ENCODE peak calls at places on chromosomes 16 and 17, in five cellular contexts. H, N, P, R and K are unnamed samples.

GRCh38 chr17:40542562-40543411 is 22.5 kb downstream of the CCR7 start:
- DNase-seq in H (peak), N (no peak), P (peak), R (no peak), K (peak)

GRCh38 chr17:56136316-56136715 is 17.0 kb upstream of the ANKFN1 start:
- DNase-seq in H (no peak), N (no peak), P (no peak), R (no peak), K (no peak)

GRCh38 chr17:55416470-55417052 is 5.1 kb downstream of the MMD start:
- DNase-seq in H (no peak), N (no peak), P (peak), R (no peak), K (no peak)

GRCh38 chr17:73096866-73097265 is 4.4 kb upstream of the SLC39A11 start:
- DNase-seq in H (peak), N (no peak), P (peak), R (no peak), K (no peak)

GRCh38 chr17:42072323-42073187 is 22.2 kb upstream of the C17orf113 start:
- DNase-seq in H (no peak), N (no peak), P (peak), R (no peak), K (no peak)

GRCh38 chr16:728131-728889 is 1.4 kb downstream of the HAGHL start:
- DNase-seq in H (peak), N (peak), P (peak), R (peak), K (peak)

GRCh38 chr17:14923981-14924380 is 341.1 kb downstream of the PMP22 start:
- DNase-seq in H (no peak), N (no peak), P (peak), R (no peak), K (no peak)

GRCh38 chr17:12296120-12296727 is 275.5 kb downstream of the MAP2K4 start:
- DNase-seq in H (no peak), N (no peak), P (peak), R (peak), K (no peak)

GRCh38 chr16:48081656-48082055 is 74.1 kb downstream of the ABCC12 start:
- DNase-seq in H (no peak), N (no peak), P (peak), R (no peak), K (no peak)

GRCh38 chr17:33832295-33832694 is 422.8 kb upstream of the CCL2 start:
- DNase-seq in H (no peak), N (no peak), P (no peak), R (no peak), K (no peak)

GRCh38 chr17:7097940-7098339 is 16.7 kb downstream of the ASGR2 start:
- DNase-seq in H (no peak), N (no peak), P (peak), R (no peak), K (no peak)

GRCh38 chr16:10918294-10919002 is 23.8 kb downstream of the DEXI start:
- DNase-seq in H (peak), N (peak), P (peak), R (peak), K (peak)

GRCh38 chr17:42016411-42016831 is 818 bp downstream of the DNAJC7 start:
- DNase-seq in H (no peak), N (peak), P (peak), R (no peak), K (no peak)

GRCh38 chr17:35299108-35299507 is 56.2 kb downstream of the SLFN5 start:
- DNase-seq in H (no peak), N (peak), P (no peak), R (no peak), K (no peak)

GRCh38 chr17:43702636-43703035 is 40.9 kb upstream of the MEOX1 start:
- DNase-seq in H (no peak), N (no peak), P (peak), R (no peak), K (no peak)

GRCh38 chr16:30902070-30902972 is 5.9 kb downstream of the CTF1 start:
- DNase-seq in H (no peak), N (peak), P (peak), R (peak), K (peak)

GRCh38 chr17:57091186-57091618 is 6.2 kb downstream of the AKAP1 start:
- DNase-seq in H (no peak), N (no peak), P (no peak), R (no peak), K (no peak)

GRCh38 chr17:77591231-77591785 is 367.2 kb upstream of the TNRC6C start:
- DNase-seq in H (peak), N (peak), P (no peak), R (no peak), K (peak)

GRCh38 chr17:64306850-64307463 is 43.9 kb upstream of the TEX2 start:
- DNase-seq in H (peak), N (peak), P (peak), R (no peak), K (peak)

GRCh38 chr16:82753821-82754220 is 127.1 kb downstream of the CDH13 start:
- DNase-seq in H (no peak), N (no peak), P (peak), R (no peak), K (no peak)

GRCh38 chr16:12271006-12271405 is 294.5 kb downstream of the SNX29 start:
- DNase-seq in H (no peak), N (peak), P (peak), R (no peak), K (no peak)

GRCh38 chr16:30761427-30761927 is 385 bp downstream of the CFAP119 start:
- DNase-seq in H (no peak), N (no peak), P (peak), R (peak), K (peak)

GRCh38 chr16:47311738-47312505 is 148.9 kb downstream of the ITFG1 start:
- DNase-seq in H (no peak), N (peak), P (peak), R (no peak), K (no peak)

GRCh38 chr16:57614546-57615343 is 13.7 kb upstream of the ADGRG1 start:
- DNase-seq in H (peak), N (no peak), P (no peak), R (no peak), K (no peak)

GRCh38 chr16:2497116-2497630 is 16.6 kb upstream of the ATP6V0C start:
- DNase-seq in H (no peak), N (no peak), P (peak), R (no peak), K (no peak)

GRCh38 chr16:73187163-73187562 is 139.2 kb upstream of the ZFHX3 start:
- DNase-seq in H (no peak), N (no peak), P (no peak), R (no peak), K (no peak)

GRCh38 chr16:48812856-48813255 is 202.9 kb upstream of the N4BP1 start:
- DNase-seq in H (peak), N (no peak), P (no peak), R (no peak), K (no peak)

GRCh38 chr16:67847064-67847861 is at the start of gene CENPT:
- DNase-seq in H (peak), N (peak), P (peak), R (no peak), K (peak)

GRCh38 chr17:21843318-21843865 is 151.1 kb downstream of the KCNJ18 start:
- DNase-seq in H (no peak), N (no peak), P (no peak), R (no peak), K (no peak)

GRCh38 chr17:74777884-74778490 is 1.8 kb upstream of the NAT9 start:
- DNase-seq in H (no peak), N (no peak), P (no peak), R (no peak), K (no peak)

GRCh38 chr17:51819341-51819740 is 339.2 kb downstream of the CA10 start:
- DNase-seq in H (no peak), N (no peak), P (no peak), R (no peak), K (no peak)
- H3K4me3 ChIP-seq in H (no peak), N (no peak), P (no peak), R (no peak), K (no peak)

DNA sequence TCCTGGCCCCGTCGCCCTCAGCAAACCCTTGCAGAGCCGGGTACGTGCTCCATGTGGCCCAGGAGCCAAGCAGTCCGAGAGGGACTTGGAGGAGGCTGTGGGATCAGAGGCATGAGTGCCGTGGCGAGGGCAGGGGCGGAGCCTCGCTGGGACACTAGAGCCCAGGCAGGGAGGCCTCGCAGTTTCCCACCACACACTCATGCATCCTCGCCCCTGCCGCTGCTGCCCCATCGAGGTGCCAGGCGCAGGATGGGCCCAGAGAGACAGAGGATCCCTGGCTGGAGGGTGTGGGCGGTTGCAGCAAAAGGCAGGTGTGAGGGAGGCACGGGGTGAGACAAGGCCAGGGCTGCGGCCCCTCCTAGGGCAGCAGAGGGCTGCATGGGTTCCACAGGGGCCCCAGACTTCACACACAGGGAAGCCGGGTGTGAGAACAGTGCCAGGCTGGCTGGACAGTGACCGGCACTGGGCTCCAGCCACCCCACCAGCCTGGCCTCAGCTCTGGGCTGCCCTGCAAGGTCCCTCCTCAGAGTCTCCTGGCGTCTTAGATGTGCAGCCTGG is 7.7 kb downstream of the BCAR1 start:
- DNase-seq in H (no peak), N (no peak), P (no peak), R (no peak), K (no peak)
- H3K4me3 ChIP-seq in H (no peak), N (no peak), P (no peak), R (no peak), K (no peak)

DNA sequence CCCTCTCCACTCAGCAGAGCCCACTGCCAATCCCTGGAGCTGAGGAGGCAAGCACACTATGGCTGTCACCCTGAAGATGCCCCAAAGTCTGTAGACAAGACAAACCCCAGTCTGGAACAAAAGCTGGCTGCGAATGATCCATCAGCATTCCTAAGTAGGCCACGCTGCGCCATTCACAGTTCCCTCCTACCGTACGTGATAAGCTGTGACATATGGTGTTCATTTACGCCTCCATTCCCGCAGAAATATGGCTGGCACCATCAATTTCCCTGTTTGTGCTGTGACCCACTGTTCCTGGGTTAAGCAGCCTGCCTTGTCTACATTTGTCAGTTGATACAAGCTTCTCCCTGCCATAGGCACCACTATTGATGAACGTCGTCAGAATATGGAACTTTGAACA is 294.9 kb downstream of the TMEM114 start:
- DNase-seq in H (no peak), N (no peak), P (no peak), R (no peak), K (no peak)
- H3K4me3 ChIP-seq in H (no peak), N (no peak), P (no peak), R (no peak), K (no peak)

DNA sequence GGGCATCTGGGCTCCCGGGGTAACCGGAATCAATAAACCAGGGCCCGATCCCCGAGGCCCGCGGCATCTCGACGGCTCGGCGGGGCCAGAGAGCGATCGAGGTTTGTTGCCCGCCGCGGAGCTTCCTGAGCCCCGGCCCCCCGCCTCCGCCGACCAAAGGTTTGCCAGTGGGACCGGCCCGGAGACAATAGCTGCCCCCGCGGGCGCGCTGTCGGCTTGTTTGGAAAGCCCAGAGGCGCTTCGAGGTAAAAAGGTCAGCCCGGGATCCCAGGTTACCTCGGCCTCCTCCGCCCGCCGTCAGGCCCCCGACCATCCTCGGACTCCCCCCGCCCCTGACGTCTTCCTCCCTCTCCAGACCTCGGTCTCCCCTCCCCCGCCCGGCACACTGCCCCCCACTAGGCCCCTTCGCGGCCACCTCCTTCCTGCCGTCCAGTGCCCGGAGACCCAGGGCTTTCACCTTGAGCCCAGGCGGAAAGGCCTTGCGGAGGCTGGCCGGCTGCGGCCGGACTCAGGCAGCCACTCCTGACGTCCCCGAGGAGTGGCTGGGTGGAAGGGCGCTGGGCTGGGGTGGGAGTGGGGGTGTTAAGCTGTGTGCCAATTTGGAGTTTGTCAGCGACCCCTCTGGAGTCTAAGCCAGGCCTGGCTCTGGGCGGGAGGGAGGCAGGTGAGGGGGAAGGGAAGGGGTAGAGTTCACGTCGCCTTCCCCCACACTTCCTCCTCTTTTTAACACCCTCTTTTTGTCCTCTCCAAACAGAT is 3.6 kb downstream of the HOXB1 start:
- DNase-seq in H (no peak), N (no peak), P (no peak), R (no peak), K (no peak)
- H3K4me3 ChIP-seq in H (no peak), N (no peak), P (no peak), R (no peak), K (no peak)

GRCh38 chr17:17722906-17723353 is 41.7 kb downstream of the RAI1 start:
- DNase-seq in H (no peak), N (no peak), P (no peak), R (no peak), K (no peak)
- H3K4me3 ChIP-seq in H (no peak), N (no peak), P (peak), R (peak), K (peak)

GRCh38 chr17:29709861-29710849 is 87.4 kb upstream of the CORO6 start:
- DNase-seq in H (no peak), N (no peak), P (peak), R (no peak), K (no peak)
- H3K4me3 ChIP-seq in H (no peak), N (no peak), P (peak), R (no peak), K (no peak)

DNA sequence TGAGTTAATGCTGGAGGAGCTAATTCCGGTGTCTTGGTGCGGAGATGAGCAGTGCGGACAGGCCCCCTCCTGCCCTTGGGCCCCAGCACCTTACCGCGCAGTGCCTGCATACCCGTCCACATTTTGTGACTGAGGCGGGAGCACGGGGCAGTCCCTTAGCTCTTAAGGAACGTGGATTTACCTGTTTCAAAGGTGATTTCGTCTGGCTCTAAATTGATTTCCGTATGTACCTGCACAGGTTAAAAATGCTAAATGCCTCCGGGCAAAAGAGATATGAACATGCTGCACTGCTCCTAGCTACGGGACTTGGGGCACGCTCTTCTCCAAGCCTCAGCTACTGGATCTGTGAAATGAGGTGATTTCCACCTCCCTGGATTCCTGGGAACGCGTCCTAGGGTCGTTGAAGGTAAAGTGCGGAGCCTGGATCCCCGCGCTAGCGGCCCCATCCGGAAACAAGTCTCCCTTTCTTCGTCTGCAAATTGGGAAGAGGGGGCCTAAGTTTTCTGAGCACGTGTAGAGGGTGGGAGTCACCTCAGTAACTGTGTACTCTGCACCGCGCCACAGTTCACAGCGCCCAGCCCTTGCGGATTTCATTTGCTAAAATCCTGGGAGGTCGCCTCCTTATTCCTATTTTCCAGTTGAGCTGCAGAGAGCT is 669 bp upstream of the CRISPLD2 start:
- DNase-seq in H (no peak), N (no peak), P (no peak), R (no peak), K (no peak)
- H3K4me3 ChIP-seq in H (no peak), N (no peak), P (peak), R (no peak), K (peak)

GRCh38 chr16:71359431-71359830 is 908 bp downstream of the CALB2 start:
- DNase-seq in H (no peak), N (no peak), P (peak), R (no peak), K (no peak)

GRCh38 chr16:71356051-71356740 is 2.3 kb upstream of the CALB2 start:
- DNase-seq in H (peak), N (no peak), P (no peak), R (no peak), K (no peak)

GRCh38 chr16:71357681-71358080 is 842 bp upstream of the CALB2 start:
- DNase-seq in H (no peak), N (no peak), P (peak), R (no peak), K (no peak)

GRCh38 chr16:71360378-71360777 is 1.9 kb downstream of the CALB2 start:
- DNase-seq in H (no peak), N (no peak), P (peak), R (no peak), K (no peak)

GRCh38 chr16:71358464-71359031 is at the start of gene CALB2:
- DNase-seq in H (peak), N (peak), P (peak), R (peak), K (peak)
- H3K4me3 ChIP-seq in H (no peak), N (no peak), P (peak), R (no peak), K (peak)

GRCh38 chr17:76585048-76585648 is 512 bp downstream of the ST6GALNAC2 start:
- DNase-seq in H (no peak), N (peak), P (peak), R (no peak), K (peak)

GRCh38 chr17:76584427-76585047 is 1.1 kb downstream of the ST6GALNAC2 start:
- DNase-seq in H (no peak), N (no peak), P (no peak), R (no peak), K (no peak)

GRCh38 chr17:76588182-76588581 is 2.5 kb upstream of the ST6GALNAC2 start:
- DNase-seq in H (no peak), N (no peak), P (no peak), R (no peak), K (no peak)

GRCh38 chr17:76586741-76587487 is 1.3 kb upstream of the ST6GALNAC2 start:
- DNase-seq in H (peak), N (no peak), P (no peak), R (no peak), K (no peak)

DNA sequence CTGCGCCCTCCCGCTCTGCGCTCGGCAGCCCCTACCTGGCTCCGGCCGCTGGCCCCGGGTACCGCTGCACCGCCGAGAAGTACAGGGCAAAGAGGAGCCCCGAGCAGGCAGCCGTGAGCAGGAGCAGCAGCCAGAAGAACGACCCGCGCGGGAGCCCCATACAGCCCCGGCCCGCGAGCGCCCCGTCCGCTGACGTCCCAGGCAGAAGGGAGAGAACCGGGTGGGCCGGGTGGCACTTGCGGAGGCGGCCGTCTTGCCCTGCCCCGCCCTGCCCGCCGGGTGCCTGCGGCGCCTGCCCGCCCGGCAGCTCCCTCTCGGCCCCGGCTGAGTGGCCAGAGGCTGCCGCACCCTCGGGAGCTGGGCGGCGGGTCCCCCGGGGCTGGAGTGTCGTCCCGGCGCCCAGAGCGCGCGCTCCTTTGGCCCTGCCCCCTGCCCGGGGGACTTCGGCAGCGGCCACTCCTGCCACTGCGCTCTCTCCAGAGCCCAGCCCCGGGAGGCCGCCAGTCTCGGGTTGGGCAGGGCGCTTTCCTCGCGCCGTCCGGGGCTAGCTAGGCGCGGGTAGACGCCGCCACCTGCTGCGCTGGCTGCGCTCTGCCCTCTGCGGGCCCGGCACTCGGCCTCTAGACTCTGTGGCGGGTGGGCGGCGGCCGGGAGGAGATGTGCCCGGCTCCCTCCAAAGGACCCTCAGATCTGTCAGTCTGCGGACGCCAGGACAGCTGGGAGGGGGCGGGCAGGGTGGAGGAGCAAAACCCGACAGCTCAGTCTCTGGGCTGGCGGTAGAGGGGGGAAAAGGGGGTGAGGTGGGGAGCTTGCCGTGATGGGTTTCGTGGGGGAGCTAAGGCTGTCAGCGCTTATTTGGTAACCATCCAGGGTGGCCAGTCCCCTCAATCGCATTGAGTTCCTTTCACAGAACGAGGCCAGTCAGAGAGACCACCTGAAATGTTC is at the start of gene ST6GALNAC2:
- DNase-seq in H (peak), N (peak), P (peak), R (no peak), K (peak)
- H3K4me3 ChIP-seq in H (peak), N (peak), P (peak), R (peak), K (peak)